ENCODE peak calls at places on chromosomes 11 and 22, in six cellular contexts. W is colonic mucosa, R is upper lobe of right lung, T is thoracic aorta, H is brain microvascular endothelial cell, D is cardiac muscle cell. E is an unnamed sample.
A peak's percentile ranks its signal among the peaks of the same experiment; 100 is the strongest.

GRCh38 chr22:32237021-32237420 is 18.1 kb downstream of the SLC5A4 start:
- DNase-seq in D (no peak), T (no peak), H (no peak), R (no peak), W (no peak), E (peak; percentile 82)

GRCh38 chr11:36234825-36235224 is 54.4 kb downstream of the COMMD9 start:
- DNase-seq in D (no peak), T (no peak), H (no peak), W (no peak), R (no peak), E (no peak)

GRCh38 chr11:101567086-101567485 is 16.7 kb downstream of the TRPC6 start:
- DNase-seq in H (no peak), R (no peak), D (no peak), T (no peak), W (no peak), E (no peak)

GRCh38 chr11:115221461-115222069 is 282.6 kb downstream of the CADM1 start:
- DNase-seq in T (no peak), D (no peak), H (no peak), R (no peak), W (no peak), E (no peak)

GRCh38 chr11:44681698-44682097 is 45.1 kb upstream of the TSPAN18 start:
- DNase-seq in W (no peak), D (peak; percentile 65), H (peak; percentile 20), T (no peak), R (no peak), E (no peak)

GRCh38 chr22:49160261-49161001 is 667.2 kb downstream of the BRD1 start:
- DNase-seq in R (peak; percentile 48), H (no peak), D (no peak), W (no peak), T (no peak), E (no peak)

GRCh38 chr11:67556244-67556643 is 27.4 kb upstream of the GSTP1 start:
- DNase-seq in D (no peak), W (no peak), R (no peak), H (no peak), T (no peak), E (no peak)

GRCh38 chr11:123588863-123589262 is 65.6 kb downstream of the SCN3B start:
- DNase-seq in R (no peak), W (no peak), D (no peak), H (no peak), T (no peak), E (no peak)

GRCh38 chr11:115471367-115471766 is 32.8 kb downstream of the CADM1 start:
- DNase-seq in D (no peak), H (no peak), R (no peak), W (no peak), T (no peak), E (no peak)

GRCh38 chr22:33467718-33468117 is 409.5 kb upstream of the SYN3 start:
- DNase-seq in W (no peak), D (no peak), H (no peak), R (no peak), T (no peak), E (no peak)

GRCh38 chr22:43890901-43891331 is 897 bp downstream of the PNPLA5 start:
- DNase-seq in R (peak; percentile 53), W (no peak), T (no peak), D (no peak), H (no peak), E (no peak)

GRCh38 chr11:66388746-66389386 is 17.3 kb upstream of the SLC29A2 start:
- DNase-seq in T (no peak), D (peak; percentile 79), W (peak; percentile 83), R (peak; percentile 78), H (peak; percentile 49), E (peak; percentile 91)

GRCh38 chr22:45804986-45805325 is 133.3 kb downstream of the ATXN10 start:
- DNase-seq in R (no peak), W (no peak), D (peak; percentile 96), T (no peak), H (peak; percentile 96), E (peak; percentile 44)

GRCh38 chr11:11813288-11813962 is 28.3 kb upstream of the USP47 start:
- DNase-seq in R (no peak), H (peak; percentile 97), T (peak; percentile 28), D (peak; percentile 87), W (no peak), E (no peak)

GRCh38 chr22:47055073-47055355 is 292.6 kb downstream of the TBC1D22A start:
- DNase-seq in W (no peak), H (no peak), D (no peak), R (no peak), T (no peak), E (no peak)

GRCh38 chr11:77089004-77089545 is 13.6 kb upstream of the OMP start:
- DNase-seq in D (no peak), T (no peak), R (peak; percentile 50), W (no peak), H (no peak), E (no peak)

GRCh38 chr11:134652586-134653255 is 240.7 kb upstream of the B3GAT1 start:
- DNase-seq in D (no peak), T (no peak), W (peak; percentile 1), R (no peak), H (no peak), E (no peak)

GRCh38 chr11:101226617-101227016 is 97.0 kb upstream of the PGR start:
- DNase-seq in H (no peak), R (no peak), T (no peak), W (no peak), D (no peak), E (no peak)

GRCh38 chr11:95100856-95101507 is 11.3 kb downstream of the ENDOD1 start:
- DNase-seq in H (no peak), T (no peak), R (no peak), W (no peak), D (no peak), E (no peak)

GRCh38 chr22:49903322-49904039 is 14.8 kb downstream of the ALG12 start:
- DNase-seq in H (no peak), W (no peak), D (no peak), T (no peak), R (peak; percentile 42), E (no peak)

GRCh38 chr11:65471410-65471762 is 27.5 kb upstream of the MALAT1 start:
- DNase-seq in D (peak; percentile 87), T (peak; percentile 56), H (peak; percentile 65), R (peak; percentile 89), W (peak; percentile 76), E (peak; percentile 85)

GRCh38 chr11:102989379-102990047 is 34.0 kb upstream of the MMP13 start:
- DNase-seq in H (peak; percentile 32), D (no peak), W (no peak), T (no peak), R (no peak), E (no peak)

GRCh38 chr22:23575601-23576000 is 4.5 kb downstream of the IGLL1 start:
- DNase-seq in D (no peak), T (no peak), R (peak; percentile 22), H (no peak), W (no peak), E (no peak)

GRCh38 chr11:23711981-23712380 is 784.9 kb upstream of the LUZP2 start:
- DNase-seq in T (no peak), W (no peak), D (no peak), R (no peak), H (no peak), E (peak; percentile 0)

GRCh38 chr22:48595511-48595905 is 1232.2 kb downstream of the BRD1 start:
- DNase-seq in W (no peak), R (no peak), T (no peak), H (no peak), D (no peak), E (peak; percentile 86)

GRCh38 chr11:14609902-14610301 is 33.7 kb upstream of the PDE3B start:
- DNase-seq in D (no peak), T (no peak), W (no peak), H (no peak), R (no peak), E (no peak)

GRCh38 chr11:36375348-36376314 is 79.5 kb downstream of the PRR5L start:
- DNase-seq in D (no peak), T (no peak), R (no peak), H (no peak), W (no peak), E (no peak)

GRCh38 chr22:29004647-29005371 is 56.8 kb downstream of the C22orf31 start:
- DNase-seq in W (peak; percentile 68), R (peak; percentile 83), D (no peak), T (no peak), H (no peak), E (no peak)

GRCh38 chr11:2912498-2912897 is 16.7 kb downstream of the PHLDA2 start:
- DNase-seq in T (no peak), D (peak; percentile 63), H (peak; percentile 86), R (peak; percentile 95), W (peak; percentile 96), E (peak; percentile 79)

DNA sequence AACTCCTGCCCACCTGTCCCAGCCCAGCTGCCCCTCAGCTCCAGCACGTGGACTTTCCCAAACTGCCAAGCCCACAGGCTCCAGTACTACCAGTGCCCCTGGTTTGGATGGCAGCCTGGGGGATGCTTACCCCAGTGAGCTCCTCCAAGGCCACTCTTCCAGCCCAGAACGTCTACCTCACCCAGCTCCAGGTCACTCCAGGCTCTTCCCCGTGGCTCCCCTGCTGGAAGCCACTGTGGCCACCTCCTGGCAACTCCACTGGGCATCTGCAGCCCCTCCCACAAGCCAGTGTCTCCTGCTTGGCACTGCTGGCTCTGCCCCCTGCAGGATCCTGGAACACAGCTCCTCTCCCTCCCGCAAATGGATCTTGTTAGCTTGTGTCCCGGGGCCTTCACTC is 29.3 kb downstream of the LMO1 start:
- DNase-seq in D (no peak), H (no peak), W (no peak), T (no peak), R (no peak), E (no peak)
- TF ChIP-seq CTCF in D (no peak), H (peak; percentile 21), W (no peak), T (no peak), R (no peak), E (no peak)

DNA sequence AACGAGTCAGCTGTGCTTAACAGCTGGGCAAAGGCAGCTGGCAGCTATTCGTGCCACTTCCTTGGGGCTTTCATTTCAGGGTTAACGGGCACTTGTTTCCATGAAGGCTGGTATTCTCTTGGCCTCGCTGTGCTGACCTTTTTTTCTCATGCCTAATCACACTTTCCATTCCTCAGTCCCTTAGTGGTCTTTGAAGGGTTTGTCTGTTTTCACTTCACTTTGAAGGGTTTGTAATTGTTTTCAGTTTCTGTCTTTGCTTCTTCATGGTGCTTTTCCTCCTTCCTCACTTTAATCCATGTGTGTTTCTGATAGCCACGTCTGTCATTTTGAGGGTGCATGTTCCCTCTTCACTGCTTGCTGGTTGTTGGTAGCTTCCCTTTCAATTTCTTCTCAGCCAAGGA is 24.6 kb downstream of the PPIL2 start:
- DNase-seq in T (no peak), H (no peak), D (no peak), W (no peak), R (no peak), E (no peak)
- TF ChIP-seq CTCF in T (no peak), H (no peak), D (no peak), W (no peak), R (no peak), E (no peak)

DNA sequence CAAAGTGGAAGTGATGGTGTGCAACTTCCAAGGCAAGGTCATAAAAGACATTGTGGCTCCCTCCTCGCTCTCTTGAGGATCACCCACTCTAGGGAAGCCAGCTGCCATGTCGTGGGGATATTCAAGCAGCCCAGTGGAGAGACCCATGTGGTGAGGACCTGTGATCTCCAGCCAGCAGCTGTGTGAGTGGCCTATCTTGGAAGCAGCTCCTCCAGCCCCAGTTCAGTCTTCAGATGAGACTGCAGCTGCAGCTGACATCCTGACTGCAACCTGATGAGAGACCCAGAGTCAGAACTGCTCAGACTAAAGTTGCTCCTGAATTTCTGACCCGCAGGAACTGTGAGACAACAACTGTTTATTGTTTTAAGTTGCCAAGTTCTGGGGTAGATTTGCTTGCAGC is 86.4 kb upstream of the GRK3 start:
- DNase-seq in H (no peak), R (no peak), T (no peak), D (no peak), W (no peak), E (no peak)
- TF ChIP-seq CTCF in H (no peak), R (no peak), T (no peak), D (no peak), W (no peak), E (no peak)

GRCh38 chr11:106280041-106280440 is 202.6 kb downstream of the AASDHPPT start:
- DNase-seq in D (no peak), W (no peak), T (no peak), H (no peak), R (no peak), E (no peak)
- TF ChIP-seq CTCF in D (no peak), W (no peak), T (no peak), H (no peak), R (no peak), E (no peak)